ENCODE peak calls at places on chromosomes 6 and 20, in nine cellular contexts. C is fibroblast of villous mesenchyme, W is fibroblast of lung, U is heart left ventricle, M is left ventricle myocardium inferior, L is OCI-LY7, V is PC-3, F is SK-N-SH, O is HL-60. Q is an unnamed sample.

GRCh38 chr20:60204601-60205000 is 246.4 kb downstream of the CDH26 start:
- DNase-seq in F (no peak), U (no peak), L (no peak), V (no peak), M (no peak), C (no peak), O (no peak), W (no peak), Q (no peak)

GRCh38 chr20:41336711-41337492 is 3.7 kb upstream of the LPIN3 start:
- DNase-seq in V (no peak), W (no peak), F (no peak), M (no peak), C (no peak), U (peak), O (no peak), L (no peak), Q (no peak)

GRCh38 chr6:47206626-47207025 is 103.1 kb downstream of the TNFRSF21 start:
- DNase-seq in F (no peak), L (no peak), M (no peak), W (peak), C (peak), V (no peak), O (no peak), U (no peak), Q (peak)

GRCh38 chr20:31967830-31968249 is at the start of gene XKR7:
- DNase-seq in C (no peak), M (no peak), O (peak), L (no peak), V (no peak), W (no peak), U (no peak), F (peak), Q (no peak)

GRCh38 chr20:34449674-34450592 is 66.3 kb upstream of the DYNLRB1 start:
- DNase-seq in C (no peak), U (no peak), L (no peak), W (no peak), V (no peak), M (no peak), O (no peak), F (no peak), Q (no peak)

GRCh38 chr20:9617062-9617461 is 102.7 kb downstream of the LAMP5 start:
- DNase-seq in W (peak), U (peak), M (peak), O (peak), V (peak), F (peak), C (peak), L (peak), Q (peak)

GRCh38 chr6:101435028-101435427 is 41.5 kb downstream of the GRIK2 start:
- DNase-seq in U (no peak), C (no peak), O (no peak), F (no peak), W (no peak), L (no peak), V (no peak), M (no peak), Q (no peak)

GRCh38 chr6:24078200-24078599 is 47.8 kb upstream of the NRSN1 start:
- DNase-seq in C (peak), O (no peak), F (no peak), M (no peak), L (no peak), V (peak), U (no peak), W (peak), Q (no peak)

GRCh38 chr20:63690001-63690897 is 6.2 kb upstream of the TNFRSF6B start:
- DNase-seq in W (no peak), C (no peak), U (no peak), O (no peak), M (no peak), V (no peak), L (no peak), F (no peak), Q (no peak)

GRCh38 chr20:53883098-53883762 is 187.2 kb downstream of the BCAS1 start:
- DNase-seq in F (no peak), W (peak), L (no peak), O (no peak), V (peak), M (no peak), C (no peak), U (no peak), Q (no peak)

GRCh38 chr6:33812669-33813068 is 8.9 kb upstream of the MLN start:
- DNase-seq in L (peak), V (peak), U (peak), F (peak), M (peak), O (no peak), C (peak), W (peak), Q (peak)

GRCh38 chr6:139577991-139578604 is 203.7 kb upstream of the CITED2 start:
- DNase-seq in L (no peak), W (peak), C (peak), O (no peak), M (no peak), F (no peak), U (no peak), V (peak), Q (peak)

GRCh38 chr6:50457351-50457750 is 256.0 kb upstream of the TFAP2D start:
- DNase-seq in U (no peak), L (no peak), F (no peak), W (no peak), C (no peak), V (no peak), M (no peak), O (no peak), Q (no peak)

GRCh38 chr6:113860165-113860955 is 3.2 kb downstream of the MARCKS start:
- DNase-seq in W (peak), O (no peak), M (peak), V (peak), L (no peak), F (peak), C (peak), U (peak), Q (peak)

GRCh38 chr20:52760791-52761190 is 211.4 kb upstream of the TSHZ2 start:
- DNase-seq in U (no peak), W (no peak), V (no peak), O (no peak), L (peak), C (no peak), F (no peak), M (no peak), Q (no peak)

GRCh38 chr20:61753196-61753942 is 312.3 kb downstream of the TAF4 start:
- DNase-seq in W (peak), C (peak), M (no peak), V (no peak), U (no peak), O (no peak), L (no peak), F (no peak), Q (peak)

GRCh38 chr20:19867940-19868371 is 109.9 kb downstream of the RIN2 start:
- DNase-seq in M (peak), U (peak), L (no peak), W (no peak), O (peak), F (no peak), C (peak), V (no peak), Q (no peak)

GRCh38 chr20:16107172-16107870 is 465.9 kb downstream of the KIF16B start:
- DNase-seq in V (no peak), W (no peak), L (no peak), C (no peak), F (peak), M (no peak), U (no peak), O (no peak), Q (no peak)

GRCh38 chr6:32462609-32463008 is 22.9 kb downstream of the HLA-DRA start:
- DNase-seq in L (no peak), U (no peak), C (no peak), W (no peak), M (no peak), F (no peak), O (no peak), V (peak), Q (no peak)

GRCh38 chr6:21628162-21628561 is 34.6 kb downstream of the SOX4 start:
- DNase-seq in W (no peak), L (no peak), U (no peak), O (no peak), F (no peak), C (no peak), V (no peak), M (no peak), Q (no peak)

GRCh38 chr6:163392533-163392932 is 22.0 kb upstream of the QKI start:
- DNase-seq in C (peak), O (no peak), V (peak), U (peak), W (peak), M (no peak), L (no peak), F (no peak), Q (peak)

GRCh38 chr6:168371989-168372711 is 52.6 kb upstream of the DACT2 start:
- DNase-seq in F (no peak), C (no peak), O (no peak), U (no peak), L (no peak), V (no peak), W (no peak), M (no peak), Q (no peak)

GRCh38 chr6:149975400-149975799 is 11.7 kb downstream of the ULBP1 start:
- DNase-seq in L (no peak), O (no peak), F (no peak), C (no peak), M (no peak), W (no peak), V (no peak), U (no peak), Q (no peak)

GRCh38 chr20:24291066-24291465 is 178.4 kb upstream of the SYNDIG1 start:
- DNase-seq in L (no peak), V (no peak), O (no peak), W (no peak), F (no peak), C (no peak), M (no peak), U (no peak), Q (no peak)

GRCh38 chr6:9745966-9746365 is 668.9 kb downstream of the TFAP2A start:
- DNase-seq in W (no peak), O (no peak), V (peak), C (no peak), U (no peak), L (no peak), F (no peak), M (no peak), Q (no peak)

GRCh38 chr6:45864651-45865050 is 151.0 kb downstream of the CLIC5 start:
- DNase-seq in O (no peak), W (no peak), V (peak), F (no peak), C (no peak), L (no peak), U (no peak), M (no peak), Q (no peak)

GRCh38 chr6:139161817-139162284 is 27.0 kb downstream of the HECA start:
- DNase-seq in V (no peak), W (peak), L (peak), O (no peak), F (no peak), M (no peak), U (no peak), C (no peak), Q (no peak)

GRCh38 chr20:58585753-58586540 is 65.1 kb upstream of the STX16 start:
- DNase-seq in L (no peak), C (no peak), U (no peak), F (peak), V (no peak), M (no peak), W (no peak), O (no peak), Q (no peak)

GRCh38 chr6:159197251-159197650 is 28.1 kb downstream of the FNDC1 start:
- DNase-seq in V (no peak), C (no peak), L (no peak), O (no peak), M (no peak), W (no peak), U (no peak), F (no peak), Q (no peak)

GRCh38 chr20:39853664-39854063 is 835.4 kb downstream of the MAFB start:
- DNase-seq in W (peak), M (no peak), L (no peak), V (no peak), U (no peak), C (peak), F (no peak), O (no peak), Q (peak)

GRCh38 chr6:90087103-90087833 is 193.0 kb downstream of the GJA10 start:
- DNase-seq in L (no peak), O (no peak), M (no peak), U (no peak), F (no peak), W (peak), V (peak), C (peak), Q (peak)

GRCh38 chr6:24321538-24322162 is 36.2 kb downstream of the DCDC2 start:
- DNase-seq in F (no peak), V (peak), C (peak), O (no peak), L (no peak), W (peak), M (no peak), U (no peak), Q (peak)

GRCh38 chr6:134379086-134379485 is 61.2 kb upstream of the SGK1 start:
- DNase-seq in W (no peak), U (no peak), F (no peak), C (no peak), M (no peak), V (peak), L (no peak), O (no peak), Q (no peak)

GRCh38 chr20:25248501-25249172 is 752 bp downstream of the PYGB start:
- DNase-seq in O (peak), V (peak), M (peak), C (peak), L (peak), U (no peak), F (peak), W (peak), Q (peak)

GRCh38 chr6:90025418-90026089 is 131.3 kb downstream of the GJA10 start:
- DNase-seq in M (no peak), C (peak), F (peak), U (no peak), W (peak), L (no peak), V (peak), O (no peak), Q (peak)

GRCh38 chr6:29667158-29667557 is 10.3 kb downstream of the MOG start:
- DNase-seq in L (no peak), M (no peak), U (no peak), C (no peak), W (no peak), O (no peak), V (no peak), F (no peak), Q (no peak)

GRCh38 chr6:107459283-107460073 is at the start of gene PDSS2:
- DNase-seq in V (peak), C (peak), M (peak), L (peak), O (peak), U (peak), F (peak), W (peak), Q (peak)
- TF ChIP-seq CTCF in V (peak), C (peak), M (peak), L (peak), O (peak), U (peak), F (peak), W (peak), Q (peak)

GRCh38 chr6:106163446-106163965 is 77.4 kb downstream of the PRDM1 start:
- DNase-seq in M (no peak), U (peak), V (no peak), L (peak), W (peak), F (no peak), C (peak), O (peak), Q (peak)
- H3K4me3 ChIP-seq in M (peak), U (no peak), V (no peak), L (peak), W (no peak), F (no peak), C (peak), O (peak), Q (peak)

DNA sequence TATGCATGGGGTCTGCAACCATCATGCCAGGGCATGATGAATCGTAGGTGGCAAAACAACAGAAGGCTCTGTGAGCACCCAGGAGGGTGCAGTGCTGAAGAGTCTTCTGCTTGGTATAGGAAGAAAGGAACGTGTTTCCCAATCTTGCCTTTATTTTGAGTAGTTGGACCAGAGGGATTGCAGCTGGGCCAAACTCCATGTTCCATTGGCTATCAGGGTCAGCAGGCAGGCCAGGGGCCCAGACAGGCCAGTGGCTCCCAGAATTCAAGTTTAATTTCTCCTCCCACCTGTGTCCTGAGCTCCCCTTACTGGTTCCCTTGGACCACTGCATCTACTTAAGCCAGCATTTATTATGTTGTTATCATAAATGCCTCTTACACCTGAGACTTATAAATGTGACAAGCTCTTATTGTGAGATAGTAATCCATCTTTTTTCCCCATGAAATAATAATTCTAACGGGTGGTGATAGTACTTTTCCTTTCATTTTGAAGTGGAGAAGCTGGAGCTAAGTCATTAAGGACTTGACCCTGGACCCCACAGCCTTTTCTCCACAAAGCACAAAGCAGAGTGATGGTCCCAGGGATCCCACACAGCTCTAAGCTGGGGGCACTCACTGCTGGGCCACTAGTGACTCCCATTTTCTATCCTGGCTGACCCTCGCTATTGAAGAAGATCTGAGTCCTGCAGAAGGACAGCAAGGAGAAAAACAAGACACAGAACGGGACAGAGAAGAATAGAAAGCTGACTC is 809 bp upstream of the TRIM38 start:
- DNase-seq in C (no peak), O (no peak), F (no peak), M (no peak), V (no peak), U (no peak), W (no peak), L (peak), Q (no peak)
- TF ChIP-seq CTCF in C (no peak), O (no peak), F (no peak), M (no peak), V (peak), U (no peak), W (no peak), L (peak), Q (peak)

DNA sequence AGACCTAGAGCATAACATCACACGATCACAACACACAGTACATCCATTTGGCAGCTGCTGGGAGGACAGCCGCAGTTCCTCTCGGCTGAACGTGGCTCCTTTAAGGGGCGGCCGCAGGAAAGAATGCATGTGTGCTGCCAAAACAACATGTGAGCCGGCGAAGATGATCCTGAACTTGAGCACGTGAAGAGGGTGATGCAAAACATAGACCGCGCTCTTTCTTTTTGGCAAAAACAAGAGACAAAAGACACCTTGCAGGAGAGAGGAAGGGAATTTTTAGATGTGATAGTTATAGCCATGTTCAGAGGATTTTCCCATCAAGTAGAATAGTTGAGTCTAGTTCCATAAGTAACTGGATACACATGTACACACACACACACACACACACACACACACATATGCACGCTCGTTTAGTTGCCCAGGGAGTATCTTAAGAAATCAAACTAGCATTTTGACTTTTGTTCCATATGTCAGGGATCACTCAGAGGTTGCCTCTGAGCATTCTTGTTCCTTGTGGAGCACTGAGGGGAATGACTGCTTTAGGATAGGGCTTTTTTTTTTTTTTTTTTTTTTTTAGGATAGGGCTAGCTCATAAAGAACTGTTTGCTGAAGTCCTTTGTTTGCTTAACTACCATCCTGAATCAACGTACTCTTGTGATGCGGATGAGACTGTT is 21.7 kb upstream of the RANBP9 start:
- DNase-seq in V (peak), M (peak), O (no peak), L (no peak), W (peak), C (peak), U (peak), F (no peak), Q (peak)
- H3K4me3 ChIP-seq in V (peak), M (peak), O (no peak), L (no peak), W (peak), C (peak), U (peak), F (no peak), Q (peak)

DNA sequence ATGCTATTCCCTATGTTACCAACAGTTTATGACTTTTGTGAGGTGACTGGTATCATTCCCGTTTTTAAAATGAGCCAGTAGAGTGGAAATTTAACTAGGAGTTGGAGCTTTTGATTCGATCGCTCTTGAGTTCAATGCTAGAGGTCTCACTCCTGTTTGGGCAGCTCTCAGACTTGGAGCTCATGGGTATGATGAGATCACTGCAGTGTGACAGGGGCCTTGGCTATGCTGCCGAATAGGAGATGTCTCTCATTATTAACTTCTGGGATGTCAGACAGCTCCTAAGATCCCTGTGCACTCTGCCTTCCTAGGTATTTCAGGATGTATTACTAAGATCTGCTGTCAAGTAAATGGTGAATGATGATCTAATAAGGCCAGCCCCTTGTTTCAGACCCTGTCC is 20.4 kb downstream of the AKAP12 start:
- DNase-seq in M (no peak), L (no peak), V (no peak), U (peak), W (peak), O (no peak), F (no peak), C (no peak), Q (no peak)
- TF ChIP-seq CTCF in M (no peak), L (no peak), V (no peak), U (no peak), W (no peak), O (no peak), F (no peak), C (no peak), Q (no peak)